ENCODE peak calls at places on chromosome 1, in six cellular contexts. One of them, this sample, is unnamed.

GRCh38 chr1:26278303-26278702 is 1.6 kb upstream of the SH3BGRL3 start:
- DNase-seq in GM10248: no peak
- DNase-seq in foreskin fibroblast: peak
- DNase-seq in CD8-positive, alpha-beta T cell: no peak
- DNase-seq in AG09319: no peak
- DNase-seq in tibial artery: peak
- DNase-seq in this sample: no peak

GRCh38 chr1:55214214-55214902 is 806 bp downstream of the USP24 start:
- DNase-seq in GM10248: peak
- DNase-seq in foreskin fibroblast: peak
- DNase-seq in CD8-positive, alpha-beta T cell: peak
- DNase-seq in AG09319: no peak
- DNase-seq in tibial artery: peak
- DNase-seq in this sample: peak

GRCh38 chr1:178412400-178412770 is 84.4 kb downstream of the CLEC20A start:
- DNase-seq in GM10248: peak
- DNase-seq in foreskin fibroblast: no peak
- DNase-seq in CD8-positive, alpha-beta T cell: no peak
- DNase-seq in AG09319: no peak
- DNase-seq in tibial artery: no peak
- DNase-seq in this sample: peak

GRCh38 chr1:153540394-153541361 is at the start of gene S100A5:
- DNase-seq in GM10248: peak
- DNase-seq in foreskin fibroblast: peak
- DNase-seq in CD8-positive, alpha-beta T cell: peak
- DNase-seq in AG09319: no peak
- DNase-seq in tibial artery: peak
- DNase-seq in this sample: no peak

GRCh38 chr1:156464825-156465452 is 35.6 kb downstream of the MEF2D start:
- DNase-seq in GM10248: no peak
- DNase-seq in foreskin fibroblast: peak
- DNase-seq in CD8-positive, alpha-beta T cell: no peak
- DNase-seq in AG09319: no peak
- DNase-seq in tibial artery: no peak
- DNase-seq in this sample: no peak

GRCh38 chr1:247281001-247281574 is 25.2 kb downstream of the VN1R5 start:
- DNase-seq in GM10248: no peak
- DNase-seq in foreskin fibroblast: no peak
- DNase-seq in CD8-positive, alpha-beta T cell: no peak
- DNase-seq in AG09319: no peak
- DNase-seq in tibial artery: no peak
- DNase-seq in this sample: no peak

GRCh38 chr1:196535727-196536126 is 72.5 kb downstream of the KCNT2 start:
- DNase-seq in GM10248: no peak
- DNase-seq in foreskin fibroblast: peak
- DNase-seq in CD8-positive, alpha-beta T cell: no peak
- DNase-seq in AG09319: no peak
- DNase-seq in tibial artery: no peak
- DNase-seq in this sample: no peak

GRCh38 chr1:223731076-223731770 is 18.9 kb downstream of the CAPN2 start:
- DNase-seq in GM10248: no peak
- DNase-seq in foreskin fibroblast: peak
- DNase-seq in CD8-positive, alpha-beta T cell: no peak
- DNase-seq in AG09319: no peak
- DNase-seq in tibial artery: peak
- DNase-seq in this sample: no peak

GRCh38 chr1:109615879-109616278 is 3.5 kb downstream of the GNAT2 start:
- DNase-seq in GM10248: peak
- DNase-seq in foreskin fibroblast: no peak
- DNase-seq in CD8-positive, alpha-beta T cell: no peak
- DNase-seq in AG09319: no peak
- DNase-seq in tibial artery: no peak
- DNase-seq in this sample: peak

GRCh38 chr1:15684468-15685283 is 556 bp downstream of the PLEKHM2 start:
- DNase-seq in GM10248: peak
- DNase-seq in foreskin fibroblast: peak
- DNase-seq in CD8-positive, alpha-beta T cell: peak
- DNase-seq in AG09319: no peak
- DNase-seq in tibial artery: peak
- DNase-seq in this sample: peak

GRCh38 chr1:109441105-109441504 is 14.9 kb upstream of the PSMA5 start:
- DNase-seq in GM10248: no peak
- DNase-seq in foreskin fibroblast: peak
- DNase-seq in CD8-positive, alpha-beta T cell: no peak
- DNase-seq in AG09319: no peak
- DNase-seq in tibial artery: no peak
- DNase-seq in this sample: no peak

GRCh38 chr1:119009300-119009660 is 21.1 kb upstream of the TBX15 start:
- DNase-seq in GM10248: no peak
- DNase-seq in foreskin fibroblast: peak
- DNase-seq in CD8-positive, alpha-beta T cell: no peak
- DNase-seq in AG09319: no peak
- DNase-seq in tibial artery: no peak
- DNase-seq in this sample: no peak

GRCh38 chr1:35893051-35893879 is 10.3 kb downstream of the AGO1 start:
- DNase-seq in GM10248: no peak
- DNase-seq in foreskin fibroblast: no peak
- DNase-seq in CD8-positive, alpha-beta T cell: no peak
- DNase-seq in AG09319: no peak
- DNase-seq in tibial artery: no peak
- DNase-seq in this sample: no peak

GRCh38 chr1:32474954-32475353 is 10.1 kb downstream of the ZBTB8B start:
- DNase-seq in GM10248: no peak
- DNase-seq in foreskin fibroblast: no peak
- DNase-seq in CD8-positive, alpha-beta T cell: no peak
- DNase-seq in AG09319: no peak
- DNase-seq in tibial artery: peak
- DNase-seq in this sample: no peak

GRCh38 chr1:165891461-165891860 is 64.0 kb downstream of the UCK2 start:
- DNase-seq in GM10248: no peak
- DNase-seq in foreskin fibroblast: no peak
- DNase-seq in CD8-positive, alpha-beta T cell: no peak
- DNase-seq in AG09319: no peak
- DNase-seq in tibial artery: no peak
- DNase-seq in this sample: no peak

GRCh38 chr1:181737056-181737455 is 253.7 kb downstream of the CACNA1E start:
- DNase-seq in GM10248: no peak
- DNase-seq in foreskin fibroblast: no peak
- DNase-seq in CD8-positive, alpha-beta T cell: no peak
- DNase-seq in AG09319: no peak
- DNase-seq in tibial artery: no peak
- DNase-seq in this sample: no peak

GRCh38 chr1:8095584-8095983 is 69.5 kb upstream of the ERRFI1 start:
- DNase-seq in GM10248: no peak
- DNase-seq in foreskin fibroblast: no peak
- DNase-seq in CD8-positive, alpha-beta T cell: no peak
- DNase-seq in AG09319: no peak
- DNase-seq in tibial artery: no peak
- DNase-seq in this sample: no peak

GRCh38 chr1:168758503-168758902 is 29.5 kb upstream of the DPT start:
- DNase-seq in GM10248: no peak
- DNase-seq in foreskin fibroblast: no peak
- DNase-seq in CD8-positive, alpha-beta T cell: no peak
- DNase-seq in AG09319: no peak
- DNase-seq in tibial artery: no peak
- DNase-seq in this sample: no peak

GRCh38 chr1:234231061-234231892 is 142.0 kb upstream of the COA6 start:
- DNase-seq in GM10248: peak
- DNase-seq in foreskin fibroblast: no peak
- DNase-seq in CD8-positive, alpha-beta T cell: no peak
- DNase-seq in AG09319: no peak
- DNase-seq in tibial artery: no peak
- DNase-seq in this sample: peak

GRCh38 chr1:111227875-111228747 is 598 bp downstream of the CHI3L2 start:
- DNase-seq in GM10248: no peak
- DNase-seq in foreskin fibroblast: peak
- DNase-seq in CD8-positive, alpha-beta T cell: no peak
- DNase-seq in AG09319: peak
- DNase-seq in tibial artery: peak
- DNase-seq in this sample: no peak

GRCh38 chr1:210099921-210100320 is 132.7 kb upstream of the SERTAD4 start:
- DNase-seq in GM10248: no peak
- DNase-seq in foreskin fibroblast: no peak
- DNase-seq in CD8-positive, alpha-beta T cell: no peak
- DNase-seq in AG09319: no peak
- DNase-seq in tibial artery: no peak
- DNase-seq in this sample: no peak

GRCh38 chr1:15426492-15427279 is 11.6 kb upstream of the CTRC start:
- DNase-seq in GM10248: no peak
- DNase-seq in foreskin fibroblast: peak
- DNase-seq in CD8-positive, alpha-beta T cell: no peak
- DNase-seq in AG09319: no peak
- DNase-seq in tibial artery: no peak
- DNase-seq in this sample: no peak

GRCh38 chr1:150006881-150007401 is 3.6 kb downstream of the OTUD7B start:
- DNase-seq in GM10248: no peak
- DNase-seq in foreskin fibroblast: peak
- DNase-seq in CD8-positive, alpha-beta T cell: no peak
- DNase-seq in AG09319: no peak
- DNase-seq in tibial artery: no peak
- DNase-seq in this sample: no peak

GRCh38 chr1:184157396-184157747 is 105.8 kb downstream of the TSEN15 start:
- DNase-seq in GM10248: no peak
- DNase-seq in foreskin fibroblast: no peak
- DNase-seq in CD8-positive, alpha-beta T cell: no peak
- DNase-seq in AG09319: no peak
- DNase-seq in tibial artery: no peak
- DNase-seq in this sample: no peak

GRCh38 chr1:54153548-54154439 is 994 bp upstream of the CDCP2 start:
- DNase-seq in GM10248: no peak
- DNase-seq in foreskin fibroblast: peak
- DNase-seq in CD8-positive, alpha-beta T cell: no peak
- DNase-seq in AG09319: peak
- DNase-seq in tibial artery: peak
- DNase-seq in this sample: no peak

GRCh38 chr1:200252526-200252925 is 157.3 kb downstream of the ZNF281 start:
- DNase-seq in GM10248: no peak
- DNase-seq in foreskin fibroblast: no peak
- DNase-seq in CD8-positive, alpha-beta T cell: no peak
- DNase-seq in AG09319: no peak
- DNase-seq in tibial artery: no peak
- DNase-seq in this sample: no peak

GRCh38 chr1:5781079-5781478 is 211.1 kb downstream of the NPHP4 start:
- DNase-seq in GM10248: no peak
- DNase-seq in foreskin fibroblast: no peak
- DNase-seq in CD8-positive, alpha-beta T cell: no peak
- DNase-seq in AG09319: no peak
- DNase-seq in tibial artery: no peak
- DNase-seq in this sample: no peak

GRCh38 chr1:41327383-41327999 is 33.7 kb upstream of the FOXO6 start:
- DNase-seq in GM10248: no peak
- DNase-seq in foreskin fibroblast: no peak
- DNase-seq in CD8-positive, alpha-beta T cell: peak
- DNase-seq in AG09319: no peak
- DNase-seq in tibial artery: no peak
- DNase-seq in this sample: no peak

GRCh38 chr1:27416387-27417111 is 24.1 kb downstream of the GPR3 start:
- DNase-seq in GM10248: no peak
- DNase-seq in foreskin fibroblast: peak
- DNase-seq in CD8-positive, alpha-beta T cell: no peak
- DNase-seq in AG09319: peak
- DNase-seq in tibial artery: no peak
- DNase-seq in this sample: no peak

GRCh38 chr1:201265771-201266170 is 17.5 kb upstream of the PKP1 start:
- DNase-seq in GM10248: no peak
- DNase-seq in foreskin fibroblast: peak
- DNase-seq in CD8-positive, alpha-beta T cell: no peak
- DNase-seq in AG09319: no peak
- DNase-seq in tibial artery: no peak
- DNase-seq in this sample: no peak
- TF ChIP-seq CTCF in GM10248: no peak
- TF ChIP-seq CTCF in foreskin fibroblast: no peak
- TF ChIP-seq CTCF in CD8-positive, alpha-beta T cell: no peak
- TF ChIP-seq CTCF in AG09319: no peak
- TF ChIP-seq CTCF in tibial artery: no peak
- TF ChIP-seq CTCF in this sample: no peak

GRCh38 chr1:229296541-229296941 is 25.6 kb downstream of the RAB4A start:
- DNase-seq in GM10248: no peak
- DNase-seq in foreskin fibroblast: peak
- DNase-seq in CD8-positive, alpha-beta T cell: no peak
- DNase-seq in AG09319: no peak
- DNase-seq in tibial artery: no peak
- DNase-seq in this sample: no peak
- TF ChIP-seq CTCF in GM10248: no peak
- TF ChIP-seq CTCF in foreskin fibroblast: no peak
- TF ChIP-seq CTCF in CD8-positive, alpha-beta T cell: no peak
- TF ChIP-seq CTCF in AG09319: no peak
- TF ChIP-seq CTCF in tibial artery: no peak
- TF ChIP-seq CTCF in this sample: no peak

GRCh38 chr1:244393604-244394176 is 58.0 kb downstream of the ADSS2 start:
- DNase-seq in GM10248: no peak
- DNase-seq in foreskin fibroblast: no peak
- DNase-seq in CD8-positive, alpha-beta T cell: no peak
- DNase-seq in AG09319: no peak
- DNase-seq in tibial artery: no peak
- DNase-seq in this sample: no peak
- TF ChIP-seq CTCF in GM10248: no peak
- TF ChIP-seq CTCF in foreskin fibroblast: no peak
- TF ChIP-seq CTCF in CD8-positive, alpha-beta T cell: no peak
- TF ChIP-seq CTCF in AG09319: no peak
- TF ChIP-seq CTCF in tibial artery: no peak
- TF ChIP-seq CTCF in this sample: no peak

GRCh38 chr1:24742090-24742938 is 2.9 kb upstream of the CLIC4 start:
- DNase-seq in GM10248: no peak
- DNase-seq in foreskin fibroblast: peak
- DNase-seq in CD8-positive, alpha-beta T cell: no peak
- DNase-seq in AG09319: no peak
- DNase-seq in tibial artery: peak
- DNase-seq in this sample: no peak

GRCh38 chr1:24743404-24744211 is 1.6 kb upstream of the CLIC4 start:
- DNase-seq in GM10248: peak
- DNase-seq in foreskin fibroblast: peak
- DNase-seq in CD8-positive, alpha-beta T cell: no peak
- DNase-seq in AG09319: peak
- DNase-seq in tibial artery: no peak
- DNase-seq in this sample: peak

GRCh38 chr1:24748191-24749121 is 3.2 kb downstream of the CLIC4 start:
- DNase-seq in GM10248: no peak
- DNase-seq in foreskin fibroblast: no peak
- DNase-seq in CD8-positive, alpha-beta T cell: no peak
- DNase-seq in AG09319: no peak
- DNase-seq in tibial artery: no peak
- DNase-seq in this sample: no peak

GRCh38 chr1:24745711-24746582 is 700 bp downstream of the CLIC4 start:
- DNase-seq in GM10248: no peak
- DNase-seq in foreskin fibroblast: peak
- DNase-seq in CD8-positive, alpha-beta T cell: peak
- DNase-seq in AG09319: peak
- DNase-seq in tibial artery: peak
- DNase-seq in this sample: peak

GRCh38 chr1:24744911-24745710 is at the start of gene CLIC4:
- DNase-seq in GM10248: peak
- DNase-seq in foreskin fibroblast: peak
- DNase-seq in CD8-positive, alpha-beta T cell: peak
- DNase-seq in AG09319: peak
- DNase-seq in tibial artery: peak
- DNase-seq in this sample: peak
- TF ChIP-seq CTCF in GM10248: peak
- TF ChIP-seq CTCF in foreskin fibroblast: peak
- TF ChIP-seq CTCF in CD8-positive, alpha-beta T cell: no peak
- TF ChIP-seq CTCF in AG09319: peak
- TF ChIP-seq CTCF in tibial artery: no peak
- TF ChIP-seq CTCF in this sample: no peak

GRCh38 chr1:47951545-47952235 is 45.5 kb downstream of the TRABD2B start:
- DNase-seq in GM10248: no peak
- DNase-seq in foreskin fibroblast: no peak
- DNase-seq in CD8-positive, alpha-beta T cell: no peak
- DNase-seq in AG09319: no peak
- DNase-seq in tibial artery: no peak
- DNase-seq in this sample: no peak
- TF ChIP-seq CTCF in GM10248: no peak
- TF ChIP-seq CTCF in foreskin fibroblast: no peak
- TF ChIP-seq CTCF in CD8-positive, alpha-beta T cell: no peak
- TF ChIP-seq CTCF in AG09319: peak
- TF ChIP-seq CTCF in tibial artery: no peak
- TF ChIP-seq CTCF in this sample: no peak